ENCODE peak calls at places on chromosomes 12 and 14, in seven cellular contexts. C is smooth muscle cell of the brain vasculature; E is stimulated activated CD8-positive, alpha-beta memory T cell treated with anti-CD3 and anti-CD28 coated beads, Interleukin-15, amount 100 ng/mL, for 4 hours; F is Right ventricle myocardium inferior; P is cardiac fibroblast; Q is uterus; T is psoas muscle. X is an unnamed sample.

GRCh38 chr14:74427651-74428050 is 1.6 kb upstream of the SYNDIG1L start:
- DNase-seq in C (no peak), E (no peak), F (no peak), P (no peak), Q (no peak), T (no peak), X (no peak)

GRCh38 chr12:130195776-130196175 is 33.5 kb downstream of the FZD10 start:
- DNase-seq in C (no peak), E (no peak), F (no peak), P (no peak), Q (no peak), T (no peak), X (no peak)

GRCh38 chr12:111636209-111636928 is 37.3 kb upstream of the ATXN2 start:
- DNase-seq in C (peak), E (no peak), F (peak), P (peak), Q (peak), T (peak), X (no peak)

GRCh38 chr12:44465139-44465538 is 411.0 kb downstream of the NELL2 start:
- DNase-seq in C (no peak), E (no peak), F (no peak), P (no peak), Q (no peak), T (no peak), X (no peak)

GRCh38 chr12:127063339-127064090 is 1203.5 kb upstream of the TMEM132C start:
- DNase-seq in C (no peak), E (no peak), F (no peak), P (no peak), Q (no peak), T (no peak), X (no peak)

GRCh38 chr12:131833896-131834641 is 5.9 kb downstream of the MMP17 start:
- DNase-seq in C (no peak), E (no peak), F (peak), P (peak), Q (no peak), T (no peak), X (peak)

GRCh38 chr12:121144416-121144914 is 11.8 kb downstream of the P2RX7 start:
- DNase-seq in C (no peak), E (no peak), F (no peak), P (peak), Q (no peak), T (no peak), X (no peak)

GRCh38 chr14:37251778-37252177 is 54.0 kb downstream of the MIPOL1 start:
- DNase-seq in C (no peak), E (no peak), F (no peak), P (no peak), Q (no peak), T (no peak), X (no peak)

GRCh38 chr12:42584539-42585174 is 4.9 kb downstream of the PRICKLE1 start:
- DNase-seq in C (no peak), E (no peak), F (no peak), P (peak), Q (no peak), T (no peak), X (no peak)

GRCh38 chr12:108599948-108600701 is 2.2 kb upstream of the TMEM119 start:
- DNase-seq in C (no peak), E (no peak), F (no peak), P (no peak), Q (no peak), T (no peak), X (no peak)

GRCh38 chr12:74847169-74847568 is 309.5 kb downstream of the ATXN7L3B start:
- DNase-seq in C (no peak), E (no peak), F (no peak), P (no peak), Q (no peak), T (no peak), X (no peak)

GRCh38 chr14:52080171-52080800 is 11.4 kb upstream of the NID2 start:
- DNase-seq in C (no peak), E (no peak), F (no peak), P (peak), Q (no peak), T (no peak), X (no peak)

GRCh38 chr12:121949643-121950397 is 31.4 kb downstream of the CFAP251 start:
- DNase-seq in C (peak), E (no peak), F (no peak), P (peak), Q (no peak), T (no peak), X (no peak)

GRCh38 chr12:19683178-19683927 is 244.1 kb downstream of the AEBP2 start:
- DNase-seq in C (peak), E (no peak), F (no peak), P (peak), Q (no peak), T (no peak), X (no peak)

GRCh38 chr14:78007160-78007559 is 163.0 kb upstream of the NRXN3 start:
- DNase-seq in C (no peak), E (no peak), F (no peak), P (peak), Q (no peak), T (no peak), X (no peak)

X was measured in frontal cortex.